ENCODE peak calls at places on chromosomes 3 and 15, in ten cellular contexts. H is activated gamma-delta T cell treated with anti-CD3 and anti-CD28 coated beads, Interleukin-2, amount 50 U/mL, for 16 hours; Z is cardiac fibroblast; M is NCI-H146; Q is transverse colon; U is endodermal cell; P is stimulated activated CD8-positive, alpha-beta memory T cell treated with anti-CD3 and anti-CD28 coated beads, Interleukin-4, amount 100 ng/mL, for 4 hours; A is GM13977; C is fibroblast of lung; W is HepG2. K is an unnamed sample.

GRCh38 chr15:45690581-45691260 is 55.9 kb downstream of the SQOR start:
- DNase-seq in H (no peak), Z (peak), M (no peak), Q (no peak), U (no peak), P (no peak), A (no peak), C (no peak), W (no peak), K (no peak)

GRCh38 chr3:53718462-53718861 is 127.8 kb downstream of the CHDH start:
- DNase-seq in H (no peak), Z (no peak), M (no peak), Q (peak), U (peak), P (no peak), A (no peak), C (no peak), W (no peak), K (no peak)

GRCh38 chr15:31021067-31021665 is 29.7 kb upstream of the MTMR10 start:
- DNase-seq in H (no peak), Z (no peak), M (no peak), Q (no peak), U (no peak), P (no peak), A (no peak), C (no peak), W (no peak), K (peak)

GRCh38 chr3:187572431-187572830 is 97.8 kb downstream of the SST start:
- DNase-seq in H (no peak), Z (no peak), M (no peak), Q (no peak), U (no peak), P (no peak), A (no peak), C (no peak), W (no peak), K (no peak)

GRCh38 chr3:189909573-189909972 is 211.1 kb downstream of the P3H2 start:
- DNase-seq in H (no peak), Z (no peak), M (no peak), Q (no peak), U (no peak), P (no peak), A (no peak), C (no peak), W (no peak), K (no peak)

GRCh38 chr3:4416961-4417360 is 50.1 kb downstream of the SUMF1 start:
- DNase-seq in H (no peak), Z (peak), M (no peak), Q (no peak), U (no peak), P (no peak), A (no peak), C (peak), W (no peak), K (no peak)

GRCh38 chr15:39498642-39499041 is 82.2 kb upstream of the THBS1 start:
- DNase-seq in H (no peak), Z (peak), M (no peak), Q (no peak), U (no peak), P (no peak), A (no peak), C (no peak), W (no peak), K (no peak)

GRCh38 chr15:25176616-25176923 is 221.8 kb downstream of the SNRPN start:
- DNase-seq in H (no peak), Z (no peak), M (no peak), Q (peak), U (peak), P (no peak), A (peak), C (no peak), W (no peak), K (no peak)

GRCh38 chr3:57919987-57920386 is 88.2 kb upstream of the FLNB start:
- DNase-seq in H (no peak), Z (no peak), M (no peak), Q (no peak), U (no peak), P (no peak), A (no peak), C (no peak), W (no peak), K (no peak)

GRCh38 chr3:126511291-126511690 is 6.3 kb downstream of the UROC1 start:
- DNase-seq in H (no peak), Z (no peak), M (no peak), Q (no peak), U (no peak), P (no peak), A (no peak), C (no peak), W (no peak), K (no peak)

GRCh38 chr3:116087431-116087830 is 357.9 kb downstream of the LSAMP start:
- DNase-seq in H (no peak), Z (no peak), M (no peak), Q (no peak), U (no peak), P (no peak), A (no peak), C (no peak), W (no peak), K (no peak)

GRCh38 chr3:36447063-36447462 is 66.8 kb downstream of the STAC start:
- DNase-seq in H (no peak), Z (no peak), M (no peak), Q (no peak), U (no peak), P (no peak), A (no peak), C (no peak), W (peak), K (no peak)

GRCh38 chr15:84871428-84871985 is 13.0 kb upstream of the SLC28A1 start:
- DNase-seq in H (no peak), Z (no peak), M (no peak), Q (no peak), U (no peak), P (no peak), A (no peak), C (no peak), W (no peak), K (no peak)

GRCh38 chr3:183298708-183299153 is 45.7 kb downstream of the B3GNT5 start:
- DNase-seq in H (no peak), Z (peak), M (peak), Q (peak), U (peak), P (no peak), A (no peak), C (peak), W (no peak), K (no peak)

GRCh38 chr3:111872948-111873347 is 13.9 kb downstream of the PHLDB2 start:
- DNase-seq in H (no peak), Z (no peak), M (no peak), Q (no peak), U (no peak), P (no peak), A (no peak), C (no peak), W (no peak), K (no peak)

GRCh38 chr3:45011756-45012441 is 14.2 kb upstream of the CLEC3B start:
- DNase-seq in H (no peak), Z (peak), M (no peak), Q (peak), U (no peak), P (no peak), A (peak), C (peak), W (no peak), K (no peak)

GRCh38 chr15:96274698-96275097 is 55.8 kb upstream of the NR2F2 start:
- DNase-seq in H (no peak), Z (no peak), M (no peak), Q (no peak), U (no peak), P (no peak), A (no peak), C (no peak), W (no peak), K (no peak)

K was measured in GM12864.